ENCODE peak calls at places on chromosome X, in six cellular contexts. One of them, this sample, is unnamed. For H3K36me3, the result is how much of the 10 kb centered on the place peaks cover.

GRCh38 chrX:132277953-132278614 is 58.8 kb upstream of the RAP2C start:
- DNase-seq in sigmoid colon: no peak
- DNase-seq in BJ: no peak
- DNase-seq in tibial nerve: no peak
- DNase-seq in left ventricle myocardium inferior: no peak
- DNase-seq in stomach: peak
- DNase-seq in this sample: no peak

GRCh38 chrX:68112321-68112720 is 321.0 kb downstream of the OPHN1 start:
- DNase-seq in stomach: no peak
- DNase-seq in left ventricle myocardium inferior: no peak
- DNase-seq in BJ: no peak
- DNase-seq in sigmoid colon: no peak
- DNase-seq in tibial nerve: no peak
- DNase-seq in this sample: peak

GRCh38 chrX:135625995-135626394 is 87.4 kb upstream of the CT45A1 start:
- DNase-seq in stomach: no peak
- DNase-seq in BJ: no peak
- DNase-seq in sigmoid colon: no peak
- DNase-seq in left ventricle myocardium inferior: no peak
- DNase-seq in tibial nerve: no peak
- DNase-seq in this sample: peak

GRCh38 chrX:18938710-18939109 is 45.2 kb downstream of the PHKA2 start:
- DNase-seq in sigmoid colon: no peak
- DNase-seq in BJ: no peak
- DNase-seq in stomach: no peak
- DNase-seq in tibial nerve: no peak
- DNase-seq in left ventricle myocardium inferior: no peak
- DNase-seq in this sample: no peak

GRCh38 chrX:41984628-41985027 is 61.3 kb upstream of the CASK start:
- DNase-seq in sigmoid colon: no peak
- DNase-seq in stomach: no peak
- DNase-seq in left ventricle myocardium inferior: no peak
- DNase-seq in BJ: peak
- DNase-seq in tibial nerve: no peak
- DNase-seq in this sample: no peak

GRCh38 chrX:125205918-125206665 is 113.6 kb upstream of the TEX13C start:
- DNase-seq in tibial nerve: no peak
- DNase-seq in sigmoid colon: peak
- DNase-seq in left ventricle myocardium inferior: peak
- DNase-seq in stomach: no peak
- DNase-seq in BJ: no peak
- DNase-seq in this sample: peak

GRCh38 chrX:68978211-68978780 is 149.5 kb downstream of the EFNB1 start:
- DNase-seq in tibial nerve: no peak
- DNase-seq in stomach: no peak
- DNase-seq in sigmoid colon: no peak
- DNase-seq in left ventricle myocardium inferior: no peak
- DNase-seq in BJ: no peak
- DNase-seq in this sample: peak

GRCh38 chrX:11472879-11473278 is 179.7 kb downstream of the AMELX start:
- DNase-seq in tibial nerve: no peak
- DNase-seq in left ventricle myocardium inferior: no peak
- DNase-seq in stomach: no peak
- DNase-seq in BJ: no peak
- DNase-seq in sigmoid colon: no peak
- DNase-seq in this sample: no peak

GRCh38 chrX:49995795-49996455 is 73.5 kb downstream of the CLCN5 start:
- DNase-seq in tibial nerve: no peak
- DNase-seq in left ventricle myocardium inferior: no peak
- DNase-seq in sigmoid colon: no peak
- DNase-seq in BJ: no peak
- DNase-seq in stomach: no peak
- DNase-seq in this sample: no peak

GRCh38 chrX:33434256-33435092 is 223.1 kb upstream of the DMD start:
- DNase-seq in sigmoid colon: peak
- DNase-seq in stomach: peak
- DNase-seq in tibial nerve: peak
- DNase-seq in left ventricle myocardium inferior: peak
- DNase-seq in BJ: no peak
- DNase-seq in this sample: peak

GRCh38 chrX:132165005-132165404 is 37.2 kb upstream of the FRMD7 start:
- DNase-seq in BJ: no peak
- DNase-seq in left ventricle myocardium inferior: no peak
- DNase-seq in sigmoid colon: no peak
- DNase-seq in stomach: no peak
- DNase-seq in tibial nerve: no peak
- DNase-seq in this sample: no peak

GRCh38 chrX:9911479-9911878 is 55.7 kb upstream of the CLDN34 start:
- DNase-seq in tibial nerve: no peak
- DNase-seq in BJ: no peak
- DNase-seq in sigmoid colon: no peak
- DNase-seq in stomach: no peak
- DNase-seq in left ventricle myocardium inferior: no peak
- DNase-seq in this sample: no peak

GRCh38 chrX:25084446-25084845 is 68.7 kb upstream of the ARX start:
- DNase-seq in stomach: no peak
- DNase-seq in tibial nerve: no peak
- DNase-seq in sigmoid colon: no peak
- DNase-seq in left ventricle myocardium inferior: no peak
- DNase-seq in BJ: no peak
- DNase-seq in this sample: no peak

GRCh38 chrX:119763175-119763574 is 4.8 kb downstream of the SOWAHD start:
- DNase-seq in sigmoid colon: no peak
- DNase-seq in left ventricle myocardium inferior: no peak
- DNase-seq in BJ: peak
- DNase-seq in tibial nerve: no peak
- DNase-seq in stomach: no peak
- DNase-seq in this sample: peak

GRCh38 chrX:118528089-118528753 is 32.6 kb downstream of the DOCK11 start:
- DNase-seq in tibial nerve: no peak
- DNase-seq in stomach: no peak
- DNase-seq in sigmoid colon: no peak
- DNase-seq in left ventricle myocardium inferior: no peak
- DNase-seq in BJ: no peak
- DNase-seq in this sample: no peak

GRCh38 chrX:53084863-53085262 is 2.7 kb downstream of the TSPYL2 start:
- DNase-seq in sigmoid colon: no peak
- DNase-seq in stomach: no peak
- DNase-seq in BJ: no peak
- DNase-seq in tibial nerve: no peak
- DNase-seq in left ventricle myocardium inferior: no peak
- DNase-seq in this sample: no peak

GRCh38 chrX:53082773-53083616 is 828 bp downstream of the TSPYL2 start:
- DNase-seq in left ventricle myocardium inferior: no peak
- DNase-seq in tibial nerve: no peak
- DNase-seq in sigmoid colon: no peak
- DNase-seq in stomach: no peak
- DNase-seq in BJ: no peak
- DNase-seq in this sample: no peak

GRCh38 chrX:53085661-53086229 is 3.6 kb downstream of the TSPYL2 start:
- DNase-seq in tibial nerve: no peak
- DNase-seq in stomach: no peak
- DNase-seq in left ventricle myocardium inferior: no peak
- DNase-seq in BJ: no peak
- DNase-seq in sigmoid colon: no peak
- DNase-seq in this sample: no peak

GRCh38 chrX:53081925-53082772 is at the start of gene TSPYL2:
- DNase-seq in sigmoid colon: peak
- DNase-seq in tibial nerve: peak
- DNase-seq in BJ: peak
- DNase-seq in stomach: peak
- DNase-seq in left ventricle myocardium inferior: peak
- DNase-seq in this sample: peak

DNA sequence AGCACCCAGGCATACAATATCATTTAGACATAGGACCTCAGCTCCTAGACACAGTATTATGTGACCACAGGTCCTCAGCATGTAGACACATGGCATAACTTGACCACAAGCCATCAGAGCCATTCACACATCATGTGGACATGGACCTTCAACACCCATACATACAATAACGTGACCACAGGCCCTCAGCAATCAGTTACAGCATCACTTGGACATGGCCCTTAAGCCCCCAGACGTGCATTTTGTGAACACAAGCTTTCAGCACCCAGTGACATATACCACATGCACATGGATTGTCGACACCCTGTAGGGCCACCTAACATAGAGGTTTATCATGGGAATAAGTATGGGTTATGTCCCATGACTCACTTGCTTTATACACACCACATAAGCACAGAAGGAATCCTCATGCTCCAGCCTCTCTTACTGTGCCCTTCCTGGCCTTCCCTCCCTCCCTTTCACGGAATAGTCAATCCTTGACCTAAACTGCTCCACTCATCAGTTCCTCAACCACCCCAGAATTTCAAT is 1.9 kb downstream of the TSPYL2 start:
- DNase-seq in left ventricle myocardium inferior: no peak
- DNase-seq in tibial nerve: no peak
- DNase-seq in sigmoid colon: no peak
- DNase-seq in stomach: no peak
- DNase-seq in BJ: no peak
- DNase-seq in this sample: no peak
- H3K4me3 ChIP-seq in left ventricle myocardium inferior: peak
- H3K4me3 ChIP-seq in tibial nerve: peak
- H3K4me3 ChIP-seq in sigmoid colon: peak
- H3K4me3 ChIP-seq in stomach: peak
- H3K4me3 ChIP-seq in BJ: no peak
- H3K4me3 ChIP-seq in this sample: no peak

DNA sequence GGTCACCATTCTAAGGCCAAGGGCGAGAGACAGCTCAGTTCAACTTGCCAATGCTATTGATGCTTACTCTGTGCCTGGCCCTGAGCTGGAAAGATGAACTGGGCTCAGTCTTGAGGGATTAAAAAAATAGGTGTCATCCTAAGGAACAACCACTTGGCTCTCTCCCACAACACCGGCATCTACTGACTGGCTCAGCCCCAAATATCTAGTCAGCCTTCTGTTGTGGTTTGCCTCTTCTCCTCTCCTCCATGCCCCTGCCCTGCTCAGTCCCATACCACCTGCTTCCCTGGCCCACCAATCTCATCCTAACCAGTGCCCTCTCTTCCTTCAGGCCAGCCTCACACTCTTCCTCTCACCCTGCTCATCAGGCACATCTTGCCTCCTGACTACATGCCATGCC is 29.6 kb downstream of the KDM5C start:
- DNase-seq in sigmoid colon: no peak
- DNase-seq in tibial nerve: no peak
- DNase-seq in BJ: no peak
- DNase-seq in stomach: no peak
- DNase-seq in left ventricle myocardium inferior: no peak
- DNase-seq in this sample: no peak
- H3K36me3 ChIP-seq in sigmoid colon: under half
- H3K36me3 ChIP-seq in tibial nerve: half or more
- H3K36me3 ChIP-seq in BJ: under half
- H3K36me3 ChIP-seq in stomach: half or more
- H3K36me3 ChIP-seq in left ventricle myocardium inferior: half or more
- H3K36me3 ChIP-seq in this sample: under half

GRCh38 chrX:121635141-121635540 is 587.7 kb downstream of the GLUD2 start:
- DNase-seq in left ventricle myocardium inferior: no peak
- DNase-seq in sigmoid colon: no peak
- DNase-seq in BJ: no peak
- DNase-seq in stomach: no peak
- DNase-seq in tibial nerve: no peak
- DNase-seq in this sample: no peak
- H3K4me3 ChIP-seq in left ventricle myocardium inferior: no peak
- H3K4me3 ChIP-seq in sigmoid colon: no peak
- H3K4me3 ChIP-seq in BJ: no peak
- H3K4me3 ChIP-seq in stomach: no peak
- H3K4me3 ChIP-seq in tibial nerve: no peak
- H3K4me3 ChIP-seq in this sample: no peak

DNA sequence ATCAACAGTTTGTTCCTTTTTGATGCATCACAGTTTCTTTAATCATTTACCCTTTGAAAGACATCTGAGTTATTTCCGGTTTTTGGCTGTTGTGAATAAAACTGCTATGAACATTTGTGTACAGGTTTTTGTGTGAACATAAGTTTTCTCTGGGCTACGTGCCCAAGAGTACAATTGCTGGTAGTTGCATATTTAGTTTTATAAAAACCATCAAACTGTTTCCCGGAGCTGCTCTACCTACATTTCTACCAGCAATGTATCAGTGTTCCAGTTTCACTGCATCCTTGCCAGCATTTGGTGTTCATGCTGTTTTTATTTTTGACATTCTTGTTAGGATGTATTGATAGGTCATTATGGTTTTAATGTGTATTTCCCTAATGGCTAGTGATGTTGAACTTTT is 17.3 kb downstream of the KDM6A start:
- DNase-seq in sigmoid colon: no peak
- DNase-seq in stomach: no peak
- DNase-seq in tibial nerve: no peak
- DNase-seq in left ventricle myocardium inferior: no peak
- DNase-seq in BJ: no peak
- DNase-seq in this sample: no peak
- H3K36me3 ChIP-seq in sigmoid colon: under half
- H3K36me3 ChIP-seq in stomach: under half
- H3K36me3 ChIP-seq in tibial nerve: under half
- H3K36me3 ChIP-seq in left ventricle myocardium inferior: under half
- H3K36me3 ChIP-seq in BJ: under half
- H3K36me3 ChIP-seq in this sample: under half

DNA sequence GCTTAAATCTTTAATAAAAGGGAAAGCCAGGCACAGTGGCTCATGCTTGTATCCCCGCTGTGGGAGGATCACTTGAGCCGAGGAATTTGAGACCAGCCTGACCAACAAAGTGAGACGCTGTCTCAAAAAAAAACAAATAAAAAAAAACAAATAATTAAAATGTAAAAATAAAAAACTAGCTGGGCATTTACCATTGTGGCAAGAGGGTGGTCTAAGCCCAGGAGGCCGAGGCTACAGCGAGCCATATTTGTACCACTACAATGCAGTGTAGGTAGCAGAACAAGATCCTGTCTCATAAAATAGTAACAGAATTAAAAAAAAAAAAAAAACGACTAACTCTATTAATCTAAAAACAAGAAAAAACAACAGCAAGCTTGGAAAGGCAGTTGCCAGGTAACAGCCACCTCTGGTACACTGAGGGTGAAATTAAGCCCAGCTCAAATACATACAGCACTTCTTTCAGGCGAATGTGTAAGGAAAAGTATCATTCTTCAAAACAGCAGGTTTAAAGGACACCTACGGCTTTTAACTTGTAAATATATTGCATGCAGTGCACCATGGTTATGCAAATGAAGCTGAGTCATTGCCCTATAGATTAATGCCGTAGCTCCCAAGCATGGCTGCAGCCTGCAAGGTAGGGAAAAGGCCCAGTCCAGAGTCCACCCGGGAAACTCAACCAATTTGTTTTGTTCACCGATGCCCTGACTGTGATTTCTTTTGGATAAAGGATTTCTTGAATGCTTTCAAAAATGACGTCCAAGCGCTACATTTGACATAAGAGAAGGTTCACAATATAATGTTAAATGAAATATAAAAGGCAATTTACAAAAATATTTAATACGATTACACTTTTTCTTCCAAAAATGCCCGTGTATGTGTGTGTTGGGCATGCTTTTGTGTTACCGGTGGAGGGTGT is 14.5 kb upstream of the TXLNG start:
- DNase-seq in left ventricle myocardium inferior: no peak
- DNase-seq in stomach: no peak
- DNase-seq in sigmoid colon: no peak
- DNase-seq in tibial nerve: no peak
- DNase-seq in BJ: no peak
- DNase-seq in this sample: peak
- H3K4me3 ChIP-seq in left ventricle myocardium inferior: no peak
- H3K4me3 ChIP-seq in stomach: no peak
- H3K4me3 ChIP-seq in sigmoid colon: no peak
- H3K4me3 ChIP-seq in tibial nerve: no peak
- H3K4me3 ChIP-seq in BJ: no peak
- H3K4me3 ChIP-seq in this sample: no peak